ENCODE peak calls at places on chromosomes 5 and 9, in five cellular contexts. One of them, this sample, is unnamed.

GRCh38 chr5:76030343-76030742 is 52.8 kb upstream of the SV2C start:
- DNase-seq in B cell: no peak
- DNase-seq in A549: no peak
- DNase-seq in fibroblast of lung: no peak
- DNase-seq in stomach: no peak
- DNase-seq in this sample: no peak

GRCh38 chr5:77356740-77357139 is 135.4 kb downstream of the WDR41 start:
- DNase-seq in B cell: no peak
- DNase-seq in A549: no peak
- DNase-seq in fibroblast of lung: no peak
- DNase-seq in stomach: no peak
- DNase-seq in this sample: peak

GRCh38 chr5:67808340-67808739 is 407.2 kb upstream of the PIK3R1 start:
- DNase-seq in B cell: no peak
- DNase-seq in A549: no peak
- DNase-seq in fibroblast of lung: no peak
- DNase-seq in stomach: no peak
- DNase-seq in this sample: no peak

GRCh38 chr5:159712672-159713071 is 203.6 kb upstream of the ADRA1B start:
- DNase-seq in B cell: no peak
- DNase-seq in A549: no peak
- DNase-seq in fibroblast of lung: peak
- DNase-seq in stomach: no peak
- DNase-seq in this sample: no peak

GRCh38 chr9:16458696-16459420 is 411.6 kb downstream of the BNC2 start:
- DNase-seq in B cell: no peak
- DNase-seq in A549: no peak
- DNase-seq in fibroblast of lung: peak
- DNase-seq in stomach: no peak
- DNase-seq in this sample: peak

GRCh38 chr5:119681734-119682133 is 52.4 kb downstream of the FAM170A start:
- DNase-seq in B cell: no peak
- DNase-seq in A549: no peak
- DNase-seq in fibroblast of lung: no peak
- DNase-seq in stomach: no peak
- DNase-seq in this sample: no peak

GRCh38 chr5:84379749-84380148 is 4.9 kb downstream of the EDIL3 start:
- DNase-seq in B cell: no peak
- DNase-seq in A549: no peak
- DNase-seq in fibroblast of lung: peak
- DNase-seq in stomach: no peak
- DNase-seq in this sample: no peak

GRCh38 chr9:121566401-121567141 is 66.9 kb upstream of the GGTA1 start:
- DNase-seq in B cell: no peak
- DNase-seq in A549: no peak
- DNase-seq in fibroblast of lung: peak
- DNase-seq in stomach: no peak
- DNase-seq in this sample: peak

GRCh38 chr9:19201899-19202891 is 28.3 kb upstream of the DENND4C start:
- DNase-seq in B cell: no peak
- DNase-seq in A549: peak
- DNase-seq in fibroblast of lung: peak
- DNase-seq in stomach: peak
- DNase-seq in this sample: no peak

GRCh38 chr5:140236896-140237598 is 62.1 kb downstream of the CYSTM1 start:
- DNase-seq in B cell: no peak
- DNase-seq in A549: no peak
- DNase-seq in fibroblast of lung: no peak
- DNase-seq in stomach: no peak
- DNase-seq in this sample: no peak

GRCh38 chr9:27033815-27034403 is 28.4 kb upstream of the LRRC19 start:
- DNase-seq in B cell: peak
- DNase-seq in A549: peak
- DNase-seq in fibroblast of lung: peak
- DNase-seq in stomach: peak
- DNase-seq in this sample: peak

GRCh38 chr5:143812085-143812705 is at the start of gene HMHB1:
- DNase-seq in B cell: no peak
- DNase-seq in A549: no peak
- DNase-seq in fibroblast of lung: no peak
- DNase-seq in stomach: no peak
- DNase-seq in this sample: no peak

GRCh38 chr5:60960591-60960990 is 15.6 kb downstream of the NDUFAF2 start:
- DNase-seq in B cell: no peak
- DNase-seq in A549: peak
- DNase-seq in fibroblast of lung: peak
- DNase-seq in stomach: no peak
- DNase-seq in this sample: peak

GRCh38 chr5:107698286-107698685 is 27.5 kb upstream of the EFNA5 start:
- DNase-seq in B cell: no peak
- DNase-seq in A549: no peak
- DNase-seq in fibroblast of lung: no peak
- DNase-seq in stomach: no peak
- DNase-seq in this sample: no peak
- TF ChIP-seq CTCF in B cell: no peak
- TF ChIP-seq CTCF in A549: no peak
- TF ChIP-seq CTCF in fibroblast of lung: no peak
- TF ChIP-seq CTCF in stomach: no peak
- TF ChIP-seq CTCF in this sample: no peak

GRCh38 chr5:142110046-142110531 is 1.5 kb downstream of the NDFIP1 start:
- DNase-seq in B cell: peak
- DNase-seq in A549: peak
- DNase-seq in fibroblast of lung: peak
- DNase-seq in stomach: no peak
- DNase-seq in this sample: peak
- TF ChIP-seq CTCF in B cell: no peak
- TF ChIP-seq CTCF in A549: no peak
- TF ChIP-seq CTCF in fibroblast of lung: peak
- TF ChIP-seq CTCF in stomach: no peak
- TF ChIP-seq CTCF in this sample: peak

GRCh38 chr9:108156270-108156998 is 666.9 kb upstream of the KLF4 start:
- DNase-seq in B cell: no peak
- DNase-seq in A549: peak
- DNase-seq in fibroblast of lung: peak
- DNase-seq in stomach: peak
- DNase-seq in this sample: peak

GRCh38 chr9:108149346-108149745 is 659.8 kb upstream of the KLF4 start:
- DNase-seq in B cell: no peak
- DNase-seq in A549: no peak
- DNase-seq in fibroblast of lung: no peak
- DNase-seq in stomach: no peak
- DNase-seq in this sample: no peak

GRCh38 chr9:108153391-108153790 is 663.8 kb upstream of the KLF4 start:
- DNase-seq in B cell: no peak
- DNase-seq in A549: no peak
- DNase-seq in fibroblast of lung: no peak
- DNase-seq in stomach: no peak
- DNase-seq in this sample: no peak

GRCh38 chr9:108150736-108151135 is 661.2 kb upstream of the KLF4 start:
- DNase-seq in B cell: no peak
- DNase-seq in A549: no peak
- DNase-seq in fibroblast of lung: peak
- DNase-seq in stomach: no peak
- DNase-seq in this sample: peak

DNA sequence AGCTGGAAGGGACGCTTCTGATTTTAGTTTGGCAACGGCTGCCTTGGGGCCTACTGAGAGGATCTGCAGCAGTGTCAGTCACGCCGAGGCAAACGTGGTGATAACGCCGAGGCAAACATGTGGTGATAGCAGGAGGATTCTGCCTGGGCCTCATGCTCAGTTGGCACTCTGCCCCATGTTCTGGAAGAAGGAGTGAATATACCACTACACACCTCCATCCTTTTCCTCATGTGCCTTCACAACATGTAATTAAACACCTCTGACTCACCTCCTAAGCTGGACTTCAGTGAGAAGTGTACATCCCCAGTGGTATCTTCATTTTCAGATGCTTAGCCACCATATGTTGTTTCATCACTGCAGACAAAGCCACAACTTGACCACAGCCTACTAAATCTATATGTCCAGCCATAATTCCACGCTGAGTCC is 661.6 kb upstream of the KLF4 start:
- DNase-seq in B cell: no peak
- DNase-seq in A549: no peak
- DNase-seq in fibroblast of lung: peak
- DNase-seq in stomach: no peak
- DNase-seq in this sample: peak
- TF ChIP-seq CTCF in B cell: no peak
- TF ChIP-seq CTCF in A549: no peak
- TF ChIP-seq CTCF in fibroblast of lung: no peak
- TF ChIP-seq CTCF in stomach: no peak
- TF ChIP-seq CTCF in this sample: no peak

DNA sequence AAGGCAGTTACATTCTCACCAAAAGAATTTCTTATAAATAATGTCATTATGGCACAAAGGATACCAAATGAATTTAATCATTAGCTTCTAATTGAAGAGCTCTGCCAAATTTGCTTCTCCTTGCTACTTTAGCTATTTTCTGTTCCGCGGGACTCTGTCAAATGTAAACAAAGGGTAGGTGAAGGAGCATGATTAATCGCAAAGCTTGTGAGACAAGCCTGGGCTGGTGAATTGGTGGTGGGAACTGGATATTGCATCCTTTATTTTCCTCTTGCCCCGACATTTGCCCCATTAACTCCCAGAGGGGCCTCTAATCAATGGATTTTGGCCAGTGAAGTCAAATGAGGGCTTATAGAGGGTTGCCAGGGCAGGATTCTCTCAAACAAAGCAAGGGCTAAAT is 234.2 kb upstream of the RFX3 start:
- DNase-seq in B cell: no peak
- DNase-seq in A549: peak
- DNase-seq in fibroblast of lung: peak
- DNase-seq in stomach: no peak
- DNase-seq in this sample: peak
- TF ChIP-seq CTCF in B cell: no peak
- TF ChIP-seq CTCF in A549: no peak
- TF ChIP-seq CTCF in fibroblast of lung: no peak
- TF ChIP-seq CTCF in stomach: no peak
- TF ChIP-seq CTCF in this sample: no peak

GRCh38 chr9:89411759-89412158 is 86.2 kb downstream of the SEMA4D start:
- DNase-seq in B cell: no peak
- DNase-seq in A549: no peak
- DNase-seq in fibroblast of lung: no peak
- DNase-seq in stomach: no peak
- DNase-seq in this sample: no peak

GRCh38 chr9:89410022-89410421 is 87.9 kb downstream of the SEMA4D start:
- DNase-seq in B cell: no peak
- DNase-seq in A549: no peak
- DNase-seq in fibroblast of lung: no peak
- DNase-seq in stomach: no peak
- DNase-seq in this sample: no peak

GRCh38 chr9:89412951-89413350 is 85.0 kb downstream of the SEMA4D start:
- DNase-seq in B cell: no peak
- DNase-seq in A549: no peak
- DNase-seq in fibroblast of lung: no peak
- DNase-seq in stomach: no peak
- DNase-seq in this sample: no peak

GRCh38 chr9:89408628-89409101 is 89.2 kb downstream of the SEMA4D start:
- DNase-seq in B cell: peak
- DNase-seq in A549: no peak
- DNase-seq in fibroblast of lung: no peak
- DNase-seq in stomach: no peak
- DNase-seq in this sample: no peak

GRCh38 chr9:89410709-89411111 is 87.2 kb downstream of the SEMA4D start:
- DNase-seq in B cell: no peak
- DNase-seq in A549: no peak
- DNase-seq in fibroblast of lung: no peak
- DNase-seq in stomach: no peak
- DNase-seq in this sample: peak
- TF ChIP-seq CTCF in B cell: no peak
- TF ChIP-seq CTCF in A549: no peak
- TF ChIP-seq CTCF in fibroblast of lung: no peak
- TF ChIP-seq CTCF in stomach: no peak
- TF ChIP-seq CTCF in this sample: no peak

GRCh38 chr5:180792287-180792964 is 10.2 kb downstream of the MGAT1 start:
- DNase-seq in B cell: no peak
- DNase-seq in A549: no peak
- DNase-seq in fibroblast of lung: no peak
- DNase-seq in stomach: no peak
- DNase-seq in this sample: no peak

GRCh38 chr5:180787711-180788431 is 14.7 kb downstream of the MGAT1 start:
- DNase-seq in B cell: no peak
- DNase-seq in A549: no peak
- DNase-seq in fibroblast of lung: no peak
- DNase-seq in stomach: no peak
- DNase-seq in this sample: no peak

GRCh38 chr5:180790524-180790923 is 12.1 kb downstream of the MGAT1 start:
- DNase-seq in B cell: no peak
- DNase-seq in A549: no peak
- DNase-seq in fibroblast of lung: no peak
- DNase-seq in stomach: no peak
- DNase-seq in this sample: no peak

GRCh38 chr5:180791611-180792213 is 10.9 kb downstream of the MGAT1 start:
- DNase-seq in B cell: no peak
- DNase-seq in A549: no peak
- DNase-seq in fibroblast of lung: no peak
- DNase-seq in stomach: no peak
- DNase-seq in this sample: no peak

DNA sequence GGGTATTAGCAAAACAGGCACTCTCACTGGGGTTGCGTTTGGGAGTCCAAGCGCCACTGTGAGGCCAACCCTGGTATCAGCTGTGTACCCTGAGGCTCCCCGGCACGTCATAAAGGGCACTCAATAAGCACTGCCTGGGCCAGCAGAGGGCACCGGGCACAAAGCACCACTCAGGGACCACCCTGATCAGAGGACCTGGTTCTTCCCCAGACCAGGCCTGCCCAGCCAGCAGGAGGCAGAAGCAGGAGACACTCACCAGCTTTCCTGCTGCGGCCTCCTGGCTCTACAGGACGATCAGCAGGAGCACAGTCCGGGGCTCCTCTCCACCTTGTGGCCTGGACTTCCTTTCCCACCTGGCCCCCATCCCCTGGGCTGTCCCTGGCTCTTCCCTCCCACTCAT is 12.6 kb downstream of the MGAT1 start:
- DNase-seq in B cell: peak
- DNase-seq in A549: peak
- DNase-seq in fibroblast of lung: no peak
- DNase-seq in stomach: no peak
- DNase-seq in this sample: no peak
- TF ChIP-seq CTCF in B cell: no peak
- TF ChIP-seq CTCF in A549: peak
- TF ChIP-seq CTCF in fibroblast of lung: no peak
- TF ChIP-seq CTCF in stomach: no peak
- TF ChIP-seq CTCF in this sample: no peak

GRCh38 chr5:38479315-38479904 is 77.0 kb downstream of the LIFR start:
- DNase-seq in B cell: no peak
- DNase-seq in A549: no peak
- DNase-seq in fibroblast of lung: no peak
- DNase-seq in stomach: no peak
- DNase-seq in this sample: no peak

GRCh38 chr5:38478166-38478565 is 78.3 kb downstream of the LIFR start:
- DNase-seq in B cell: no peak
- DNase-seq in A549: no peak
- DNase-seq in fibroblast of lung: no peak
- DNase-seq in stomach: no peak
- DNase-seq in this sample: no peak

GRCh38 chr5:38483788-38484398 is 72.6 kb downstream of the LIFR start:
- DNase-seq in B cell: no peak
- DNase-seq in A549: no peak
- DNase-seq in fibroblast of lung: no peak
- DNase-seq in stomach: no peak
- DNase-seq in this sample: no peak
- TF ChIP-seq CTCF in B cell: no peak
- TF ChIP-seq CTCF in A549: no peak
- TF ChIP-seq CTCF in fibroblast of lung: peak
- TF ChIP-seq CTCF in stomach: no peak
- TF ChIP-seq CTCF in this sample: no peak

GRCh38 chr9:107141967-107142366 is 141.1 kb upstream of the RAD23B start:
- DNase-seq in B cell: no peak
- DNase-seq in A549: peak
- DNase-seq in fibroblast of lung: peak
- DNase-seq in stomach: no peak
- DNase-seq in this sample: no peak
- TF ChIP-seq CTCF in B cell: no peak
- TF ChIP-seq CTCF in A549: peak
- TF ChIP-seq CTCF in fibroblast of lung: peak
- TF ChIP-seq CTCF in stomach: no peak
- TF ChIP-seq CTCF in this sample: no peak

This sample was measured in RWPE1.